ENCODE peak calls at places on chromosomes 13 and 19, in five cellular contexts. One of them, this sample, is unnamed. For H3K36me3, the result is how much of the 10 kb centered on the place peaks cover.

GRCh38 chr19:4278460-4278901 is 585 bp upstream of the SHD start:
- DNase-seq in colonic mucosa: no peak
- DNase-seq in keratinocyte: no peak
- DNase-seq in right atrium auricular region: no peak
- DNase-seq in tibial artery: no peak
- DNase-seq in this sample: no peak

GRCh38 chr13:109938255-109938936 is 152.0 kb upstream of the IRS2 start:
- DNase-seq in right atrium auricular region: no peak
- DNase-seq in keratinocyte: peak
- DNase-seq in tibial artery: no peak
- DNase-seq in colonic mucosa: no peak
- DNase-seq in this sample: no peak

GRCh38 chr13:41061914-41062837 is 867 bp downstream of the WBP4 start:
- DNase-seq in colonic mucosa: no peak
- DNase-seq in tibial artery: no peak
- DNase-seq in keratinocyte: no peak
- DNase-seq in right atrium auricular region: peak
- DNase-seq in this sample: no peak

GRCh38 chr13:33931397-33931987 is 113.5 kb downstream of the RFC3 start:
- DNase-seq in colonic mucosa: no peak
- DNase-seq in keratinocyte: no peak
- DNase-seq in tibial artery: no peak
- DNase-seq in right atrium auricular region: no peak
- DNase-seq in this sample: no peak

GRCh38 chr13:46571189-46571901 is 18.4 kb downstream of the LRCH1 start:
- DNase-seq in keratinocyte: no peak
- DNase-seq in tibial artery: no peak
- DNase-seq in colonic mucosa: no peak
- DNase-seq in right atrium auricular region: no peak
- DNase-seq in this sample: no peak

GRCh38 chr13:110812869-110813645 is 99.6 kb downstream of the ING1 start:
- DNase-seq in keratinocyte: no peak
- DNase-seq in colonic mucosa: no peak
- DNase-seq in right atrium auricular region: no peak
- DNase-seq in tibial artery: peak
- DNase-seq in this sample: no peak

GRCh38 chr13:40776681-40777165 is 5.7 kb upstream of the MRPS31 start:
- DNase-seq in keratinocyte: peak
- DNase-seq in tibial artery: no peak
- DNase-seq in right atrium auricular region: no peak
- DNase-seq in colonic mucosa: no peak
- DNase-seq in this sample: peak

GRCh38 chr19:34365463-34366401 is 736 bp downstream of the GPI start:
- DNase-seq in keratinocyte: no peak
- DNase-seq in right atrium auricular region: no peak
- DNase-seq in colonic mucosa: peak
- DNase-seq in tibial artery: peak
- DNase-seq in this sample: no peak

GRCh38 chr13:113364933-113365371 is 1.0 kb upstream of the GRTP1 start:
- DNase-seq in keratinocyte: no peak
- DNase-seq in right atrium auricular region: peak
- DNase-seq in colonic mucosa: peak
- DNase-seq in tibial artery: peak
- DNase-seq in this sample: no peak

GRCh38 chr19:13031917-13032623 is 36.8 kb downstream of the NFIX start:
- DNase-seq in keratinocyte: no peak
- DNase-seq in right atrium auricular region: no peak
- DNase-seq in tibial artery: no peak
- DNase-seq in colonic mucosa: no peak
- DNase-seq in this sample: no peak

GRCh38 chr13:29756506-29756905 is 93.9 kb downstream of the UBL3 start:
- DNase-seq in colonic mucosa: no peak
- DNase-seq in keratinocyte: no peak
- DNase-seq in tibial artery: no peak
- DNase-seq in right atrium auricular region: no peak
- DNase-seq in this sample: no peak

GRCh38 chr13:50599927-50600326 is 243.6 kb downstream of the DLEU7 start:
- DNase-seq in colonic mucosa: no peak
- DNase-seq in tibial artery: no peak
- DNase-seq in keratinocyte: no peak
- DNase-seq in right atrium auricular region: no peak
- DNase-seq in this sample: no peak

GRCh38 chr13:76764916-76765315 is 121.3 kb downstream of the KCTD12 start:
- DNase-seq in colonic mucosa: no peak
- DNase-seq in tibial artery: no peak
- DNase-seq in right atrium auricular region: no peak
- DNase-seq in keratinocyte: no peak
- DNase-seq in this sample: no peak

GRCh38 chr19:15289673-15290072 is 42.7 kb downstream of the BRD4 start:
- DNase-seq in colonic mucosa: no peak
- DNase-seq in tibial artery: no peak
- DNase-seq in right atrium auricular region: no peak
- DNase-seq in keratinocyte: no peak
- DNase-seq in this sample: no peak

GRCh38 chr19:3693030-3693925 is 7.0 kb downstream of the PIP5K1C start:
- DNase-seq in colonic mucosa: no peak
- DNase-seq in tibial artery: peak
- DNase-seq in right atrium auricular region: no peak
- DNase-seq in keratinocyte: no peak
- DNase-seq in this sample: no peak

GRCh38 chr13:59318320-59318930 is 845.3 kb downstream of the DIAPH3 start:
- DNase-seq in right atrium auricular region: peak
- DNase-seq in tibial artery: no peak
- DNase-seq in keratinocyte: peak
- DNase-seq in colonic mucosa: peak
- DNase-seq in this sample: peak

GRCh38 chr19:16416996-16417395 is 54.8 kb downstream of the EPS15L1 start:
- DNase-seq in colonic mucosa: no peak
- DNase-seq in tibial artery: no peak
- DNase-seq in right atrium auricular region: no peak
- DNase-seq in keratinocyte: no peak
- DNase-seq in this sample: no peak
- H3K36me3 ChIP-seq in colonic mucosa: under half
- H3K36me3 ChIP-seq in tibial artery: under half
- H3K36me3 ChIP-seq in right atrium auricular region: half or more
- H3K36me3 ChIP-seq in keratinocyte: under half
- H3K36me3 ChIP-seq in this sample: under half

GRCh38 chr19:19067276-19068072 is 3.7 kb downstream of the SLC25A42 start:
- DNase-seq in colonic mucosa: no peak
- DNase-seq in keratinocyte: no peak
- DNase-seq in tibial artery: no peak
- DNase-seq in right atrium auricular region: no peak
- DNase-seq in this sample: no peak

GRCh38 chr19:19064098-19064722 is 416 bp downstream of the SLC25A42 start:
- DNase-seq in tibial artery: no peak
- DNase-seq in right atrium auricular region: no peak
- DNase-seq in colonic mucosa: peak
- DNase-seq in keratinocyte: no peak
- DNase-seq in this sample: no peak

GRCh38 chr19:19071897-19072296 is 8.1 kb downstream of the SLC25A42 start:
- DNase-seq in right atrium auricular region: no peak
- DNase-seq in tibial artery: no peak
- DNase-seq in keratinocyte: no peak
- DNase-seq in colonic mucosa: no peak
- DNase-seq in this sample: no peak

GRCh38 chr19:19064811-19065745 is 1.3 kb downstream of the SLC25A42 start:
- DNase-seq in keratinocyte: no peak
- DNase-seq in tibial artery: no peak
- DNase-seq in colonic mucosa: peak
- DNase-seq in right atrium auricular region: no peak
- DNase-seq in this sample: peak

DNA sequence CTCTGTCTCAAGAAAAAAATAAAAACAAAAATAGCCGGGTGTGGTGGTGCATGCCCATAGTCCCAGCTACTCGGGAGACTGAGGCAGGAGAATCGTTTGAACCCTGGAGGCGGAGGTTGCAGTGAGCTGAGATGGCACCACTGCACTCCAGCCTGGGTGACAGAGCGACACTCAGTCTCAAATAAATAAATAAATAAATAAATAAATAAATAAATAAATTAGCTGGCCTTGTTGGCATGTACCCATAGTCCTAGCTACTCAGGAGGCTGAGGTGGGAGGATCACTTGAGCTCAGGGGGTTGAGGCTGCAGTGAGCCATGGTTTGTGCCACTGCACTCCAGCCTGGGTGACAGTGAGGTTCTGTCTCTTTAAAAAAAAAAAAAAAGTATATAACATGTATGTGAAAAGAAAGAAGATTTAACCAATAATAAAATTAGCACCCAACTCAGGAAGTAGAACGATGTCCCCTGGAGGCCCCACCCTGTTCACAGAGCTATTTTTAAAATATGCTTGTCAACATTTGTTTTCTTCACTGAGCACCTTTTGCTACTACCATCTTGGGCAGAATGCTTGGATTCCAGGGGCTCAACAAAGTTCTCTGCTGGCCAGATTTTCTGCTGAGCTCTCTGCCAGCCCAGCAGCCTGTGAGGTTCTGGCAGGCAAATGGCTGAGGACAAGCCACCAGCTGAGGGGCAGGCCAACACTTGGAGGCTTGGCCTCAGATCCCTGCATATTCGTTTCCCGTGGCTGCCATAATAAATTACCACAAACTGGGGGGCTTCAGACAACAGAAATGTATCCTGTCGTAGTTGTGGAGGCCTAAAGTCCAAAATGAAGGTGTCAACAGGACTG is 5.1 kb downstream of the SLC25A42 start:
- DNase-seq in keratinocyte: no peak
- DNase-seq in right atrium auricular region: no peak
- DNase-seq in colonic mucosa: no peak
- DNase-seq in tibial artery: no peak
- DNase-seq in this sample: no peak
- H3K27ac ChIP-seq in keratinocyte: no peak
- H3K27ac ChIP-seq in right atrium auricular region: peak
- H3K27ac ChIP-seq in colonic mucosa: no peak
- H3K27ac ChIP-seq in tibial artery: peak
- H3K27ac ChIP-seq in this sample: peak

DNA sequence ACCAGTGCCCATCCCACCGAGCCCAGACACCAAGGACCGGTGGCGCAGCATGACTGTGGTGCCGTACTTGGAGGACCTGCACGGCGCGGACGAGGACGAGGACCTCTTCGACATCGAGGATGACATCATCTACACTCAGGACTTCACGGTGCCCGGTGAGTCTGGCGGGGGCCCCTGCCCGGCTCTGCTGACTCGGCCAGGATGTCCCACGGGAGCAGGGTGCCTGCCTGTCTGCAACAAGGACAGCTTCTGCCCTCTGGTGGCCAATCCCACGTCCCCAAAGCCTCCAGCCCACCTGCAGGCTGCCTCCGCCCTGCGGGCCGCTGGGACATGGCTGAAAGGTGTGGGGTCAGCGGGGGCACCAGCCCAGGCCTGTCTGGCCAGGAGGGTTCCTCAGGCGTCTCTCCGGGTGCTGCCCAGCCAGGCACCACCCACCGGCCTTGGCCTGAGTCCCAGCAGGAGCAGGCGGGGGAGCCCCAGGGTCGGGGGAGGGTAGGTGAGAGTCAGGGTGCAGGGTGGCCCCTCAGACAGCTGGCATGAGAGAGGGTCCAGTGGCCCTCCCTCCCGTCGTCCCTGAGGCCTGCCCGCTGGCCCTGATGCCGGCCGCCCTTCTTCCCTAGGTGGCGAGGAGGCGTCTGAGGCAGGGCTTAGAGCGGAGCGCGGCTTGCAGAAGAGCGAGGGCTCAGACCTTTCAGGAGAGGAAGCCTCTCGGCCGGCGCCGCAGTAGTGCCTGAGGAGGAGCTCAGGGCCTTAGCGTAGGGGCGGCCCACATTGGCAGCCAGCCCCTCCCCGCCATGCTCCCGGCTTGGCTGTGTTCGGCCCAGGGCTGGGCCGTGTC is 14.6 kb downstream of the CBARP start:
- DNase-seq in colonic mucosa: no peak
- DNase-seq in tibial artery: no peak
- DNase-seq in right atrium auricular region: no peak
- DNase-seq in keratinocyte: no peak
- DNase-seq in this sample: no peak
- H3K36me3 ChIP-seq in colonic mucosa: under half
- H3K36me3 ChIP-seq in tibial artery: under half
- H3K36me3 ChIP-seq in right atrium auricular region: half or more
- H3K36me3 ChIP-seq in keratinocyte: under half
- H3K36me3 ChIP-seq in this sample: half or more

DNA sequence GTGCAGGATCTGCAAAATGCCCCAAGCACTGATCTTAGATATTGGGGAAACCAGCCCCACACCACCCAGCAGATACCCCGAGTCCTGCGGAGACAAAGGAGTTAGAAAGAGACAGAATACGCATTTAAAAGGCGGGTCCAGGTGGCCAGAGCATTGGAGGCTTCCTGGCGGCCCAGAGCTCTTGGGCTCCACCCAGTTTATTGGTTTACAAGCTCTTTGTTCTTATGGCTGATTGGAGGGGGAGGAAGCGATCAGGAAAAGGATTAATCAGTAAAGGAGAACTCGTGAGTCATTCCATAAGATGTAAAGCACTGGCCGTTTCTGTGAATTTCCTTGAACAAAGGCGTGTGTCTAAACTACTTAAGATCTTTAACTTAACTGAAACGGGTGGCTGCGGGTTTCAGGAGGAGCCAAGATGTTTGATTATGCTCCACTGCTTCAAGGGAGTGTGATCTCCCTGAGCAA is 926 bp downstream of the ZNF587 start:
- DNase-seq in tibial artery: no peak
- DNase-seq in keratinocyte: peak
- DNase-seq in right atrium auricular region: no peak
- DNase-seq in colonic mucosa: peak
- DNase-seq in this sample: peak
- H3K27ac ChIP-seq in tibial artery: no peak
- H3K27ac ChIP-seq in keratinocyte: peak
- H3K27ac ChIP-seq in right atrium auricular region: no peak
- H3K27ac ChIP-seq in colonic mucosa: peak
- H3K27ac ChIP-seq in this sample: peak

DNA sequence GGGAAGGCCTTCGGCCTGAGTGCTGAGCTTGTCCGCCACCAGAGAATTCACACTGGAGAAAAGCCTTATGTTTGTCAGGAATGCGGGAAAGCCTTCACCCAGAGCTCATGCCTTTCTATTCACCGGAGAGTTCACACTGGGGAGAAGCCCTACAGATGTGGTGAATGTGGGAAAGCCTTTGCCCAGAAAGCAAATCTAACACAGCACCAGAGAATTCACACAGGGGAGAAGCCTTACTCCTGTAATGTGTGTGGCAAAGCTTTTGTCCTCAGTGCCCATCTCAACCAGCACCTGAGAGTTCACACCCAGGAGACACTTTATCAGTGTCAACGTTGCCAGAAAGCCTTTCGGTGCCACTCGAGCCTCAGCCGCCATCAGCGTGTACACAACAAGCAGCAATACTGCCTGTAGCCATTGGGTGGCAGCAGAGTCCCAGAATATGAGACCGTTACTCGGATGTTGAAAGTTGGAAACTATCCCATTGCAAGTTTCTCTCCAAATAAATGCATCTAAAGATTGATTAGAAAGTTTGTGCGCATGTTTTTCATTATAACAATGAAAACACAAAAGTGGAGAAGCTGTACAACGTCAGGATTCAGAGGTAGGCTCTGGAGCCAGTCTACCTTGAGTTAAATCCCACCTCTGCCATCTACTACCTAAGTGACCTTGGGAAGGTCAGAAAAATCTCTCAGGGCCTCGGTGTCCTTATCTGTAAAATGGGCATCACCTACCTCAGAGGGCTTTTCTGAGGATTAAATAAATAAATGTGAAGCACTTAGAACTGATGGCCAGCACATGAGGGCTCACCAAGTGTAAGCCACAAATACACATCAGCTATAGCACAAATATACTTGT is 21.1 kb downstream of the ZNF473 start:
- DNase-seq in tibial artery: no peak
- DNase-seq in colonic mucosa: peak
- DNase-seq in right atrium auricular region: peak
- DNase-seq in keratinocyte: no peak
- DNase-seq in this sample: peak
- H3K36me3 ChIP-seq in tibial artery: half or more
- H3K36me3 ChIP-seq in colonic mucosa: under half
- H3K36me3 ChIP-seq in right atrium auricular region: half or more
- H3K36me3 ChIP-seq in keratinocyte: half or more
- H3K36me3 ChIP-seq in this sample: half or more